ENCODE peak calls at places on chromosomes 7 and 10, in six cellular contexts. U, R, J, F, C and G are unnamed samples. For H3K36me3 and H3K27me3, the result is how much of the 10 kb centered on the place peaks cover.

GRCh38 chr7:121431389-121431788 is 35.3 kb upstream of the FAM3C start:
- DNase-seq in J (no peak), F (no peak), R (no peak), C (no peak), U (no peak), G (no peak)

GRCh38 chr10:35448687-35449662 is 112.7 kb downstream of the CCNY start:
- DNase-seq in R (peak), J (peak), U (no peak), F (peak), C (no peak), G (no peak)

GRCh38 chr7:12872487-12872886 is 185.1 kb downstream of the ARL4A start:
- DNase-seq in C (no peak), J (no peak), F (no peak), U (no peak), R (no peak), G (no peak)

GRCh38 chr7:114663502-114663901 is 248.9 kb downstream of the FOXP2 start:
- DNase-seq in F (no peak), C (no peak), J (peak), R (no peak), U (no peak), G (no peak)

GRCh38 chr7:28640026-28640425 is 227.7 kb downstream of the CREB5 start:
- DNase-seq in F (no peak), C (no peak), J (no peak), R (no peak), U (no peak), G (no peak)

GRCh38 chr10:115861864-115862263 is 411.1 kb downstream of the GFRA1 start:
- DNase-seq in F (no peak), U (no peak), R (no peak), J (no peak), C (no peak), G (no peak)

GRCh38 chr7:131557521-131558385 is 1.3 kb upstream of the PODXL start:
- DNase-seq in F (no peak), J (no peak), C (peak), R (peak), U (no peak), G (peak)

GRCh38 chr10:99558708-99559107 is 26.0 kb downstream of the NKX2-3 start:
- DNase-seq in U (no peak), C (no peak), R (no peak), F (no peak), J (no peak), G (no peak)

GRCh38 chr10:70222340-70222794 is 10.9 kb downstream of the PPA1 start:
- DNase-seq in C (no peak), R (no peak), U (no peak), F (no peak), J (peak), G (no peak)

GRCh38 chr10:117980216-117980615 is 66.5 kb downstream of the RAB11FIP2 start:
- DNase-seq in R (no peak), U (peak), C (no peak), F (no peak), J (no peak), G (no peak)

GRCh38 chr7:27547401-27547800 is 115.3 kb downstream of the HIBADH start:
- DNase-seq in F (no peak), R (no peak), C (no peak), U (peak), J (no peak), G (no peak)

GRCh38 chr7:128672927-128673517 is 930 bp downstream of the GARIN1A start:
- DNase-seq in C (no peak), U (no peak), J (no peak), F (no peak), R (no peak), G (peak)

GRCh38 chr10:50501899-50502556 is 121.7 kb downstream of the SGMS1 start:
- DNase-seq in U (no peak), F (no peak), J (peak), R (no peak), C (no peak), G (peak)

GRCh38 chr7:87564290-87564963 is 36.3 kb downstream of the ABCB1 start:
- DNase-seq in U (no peak), C (peak), J (peak), F (peak), R (no peak), G (peak)

GRCh38 chr10:125284875-125285597 is 124.7 kb upstream of the CTBP2 start:
- DNase-seq in C (no peak), R (no peak), U (no peak), F (no peak), J (no peak), G (peak)

GRCh38 chr10:4450169-4450568 is 375.8 kb upstream of the AKR1E2 start:
- DNase-seq in F (no peak), C (no peak), J (no peak), U (no peak), R (no peak), G (no peak)

GRCh38 chr10:24722676-24723385 is 856 bp downstream of the ARHGAP21 start:
- DNase-seq in U (no peak), C (peak), J (peak), R (peak), F (peak), G (peak)

GRCh38 chr10:57716884-57717283 is 550.8 kb downstream of the IPMK start:
- DNase-seq in C (no peak), U (no peak), J (no peak), R (no peak), F (no peak), G (no peak)

GRCh38 chr10:27359792-27360320 is 119.3 kb upstream of the ACBD5 start:
- DNase-seq in U (no peak), F (no peak), C (no peak), J (no peak), R (no peak), G (no peak)

GRCh38 chr7:42522227-42522991 is 285.4 kb upstream of the GLI3 start:
- DNase-seq in F (no peak), U (no peak), C (peak), R (no peak), J (no peak), G (peak)

GRCh38 chr7:98998821-98999725 is 120.7 kb downstream of the TRRAP start:
- DNase-seq in J (no peak), R (peak), F (peak), C (no peak), U (no peak), G (no peak)

GRCh38 chr7:99000904-99001442 is 122.6 kb downstream of the TRRAP start:
- DNase-seq in R (no peak), C (no peak), U (peak), J (no peak), F (peak), G (peak)

GRCh38 chr7:99002146-99002826 is 124.0 kb downstream of the TRRAP start:
- DNase-seq in R (no peak), C (no peak), U (no peak), F (peak), J (no peak), G (peak)

GRCh38 chr7:99001482-99002145 is 123.3 kb downstream of the TRRAP start:
- DNase-seq in J (no peak), U (no peak), R (no peak), F (no peak), C (no peak), G (peak)

GRCh38 chr7:99000196-99000903 is 122.0 kb downstream of the TRRAP start:
- DNase-seq in R (no peak), F (peak), C (no peak), J (no peak), U (no peak), G (peak)
- H3K36me3 ChIP-seq in R (half or more), F (half or more), C (under half), J (under half), U (under half), G (under half)

GRCh38 chr10:80288849-80289248 is 609 bp downstream of the MAT1A start:
- DNase-seq in R (no peak), F (no peak), C (no peak), J (no peak), U (no peak), G (no peak)
- H3K27me3 ChIP-seq in R (under half), F (under half), C (under half), J (under half), U (under half), G (under half)

GRCh38 chr7:76051840-76052239 is 3.9 kb downstream of the MDH2 start:
- DNase-seq in F (no peak), U (no peak), J (no peak), C (no peak), R (no peak), G (no peak)
- H3K36me3 ChIP-seq in F (under half), U (under half), J (under half), C (under half), R (under half), G (under half)

DNA sequence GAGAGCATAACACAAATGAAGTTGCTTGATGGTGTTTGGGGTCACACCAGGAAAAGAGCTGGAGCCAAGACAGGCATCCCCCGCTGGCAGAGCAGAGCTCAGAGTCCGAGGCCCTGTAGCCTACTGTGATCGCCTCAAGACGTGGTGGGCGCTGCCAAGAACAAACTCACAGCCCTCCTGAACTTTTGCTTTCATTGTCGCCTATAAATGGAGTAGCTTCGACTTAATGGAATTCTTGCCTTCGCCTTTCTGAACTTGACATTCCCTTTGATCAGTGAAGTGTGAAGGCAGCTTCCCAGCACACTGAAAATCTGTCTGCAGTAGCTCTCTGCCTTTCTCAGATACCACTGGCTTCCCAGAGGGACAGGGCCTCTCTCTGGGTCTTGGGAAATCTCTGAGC is 21.3 kb downstream of the CPXM2 start:
- DNase-seq in J (no peak), C (no peak), U (no peak), R (no peak), F (peak), G (no peak)
- H3K27me3 ChIP-seq in J (under half), C (under half), U (under half), R (under half), F (under half), G (under half)

GRCh38 chr10:96153065-96153464 is 23.0 kb downstream of the ZNF518A start:
- DNase-seq in R (no peak), J (no peak), U (no peak), F (no peak), C (no peak), G (no peak)
- H3K36me3 ChIP-seq in R (half or more), J (under half), U (under half), F (under half), C (under half), G (under half)

DNA sequence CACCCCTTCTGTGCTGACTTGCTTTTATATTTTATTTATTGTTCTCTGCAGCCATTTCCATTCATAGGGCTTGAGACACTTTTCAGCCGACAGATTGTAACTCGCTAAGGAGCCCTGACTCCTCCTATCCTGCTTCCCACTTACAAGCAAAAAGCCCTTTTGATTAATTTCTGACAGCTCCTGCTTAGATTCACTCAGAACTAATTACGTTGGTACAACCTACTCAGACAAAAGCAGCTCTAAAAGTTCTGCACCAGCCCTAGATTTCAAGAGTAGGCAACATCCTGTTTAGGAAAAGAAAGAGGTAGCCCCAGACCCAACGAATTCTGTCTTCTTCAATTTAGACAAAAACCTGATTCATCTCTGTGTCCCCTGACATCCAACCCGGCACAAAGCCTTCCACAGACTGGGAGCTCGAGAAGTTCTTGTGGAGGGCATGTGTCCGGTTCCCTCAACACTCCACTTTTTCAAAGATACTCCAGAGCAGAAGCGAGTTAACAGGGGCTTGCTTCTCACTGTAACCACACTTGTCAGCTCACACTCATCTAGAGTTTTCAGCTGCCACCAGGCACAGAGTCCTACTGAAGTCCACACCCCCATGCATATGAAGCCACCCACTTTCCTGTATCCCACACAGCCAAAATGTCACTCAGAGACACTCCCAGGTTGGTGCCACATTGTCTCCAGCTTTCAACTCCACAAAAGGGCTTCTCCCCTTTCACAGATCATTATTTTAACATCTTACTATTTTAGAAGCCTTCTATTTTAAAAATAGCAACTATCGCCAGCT is 113.6 kb upstream of the NFE2L3 start:
- DNase-seq in R (no peak), U (no peak), F (no peak), C (no peak), J (no peak), G (no peak)
- H3K27me3 ChIP-seq in R (under half), U (under half), F (under half), C (under half), J (under half), G (under half)

GRCh38 chr7:99562832-99563231 is 4.4 kb downstream of the ZNF655 start:
- DNase-seq in C (peak), J (peak), R (no peak), F (no peak), U (peak), G (no peak)
- H3K36me3 ChIP-seq in C (under half), J (under half), R (half or more), F (half or more), U (under half), G (under half)

GRCh38 chr10:89981891-89982290 is 280.5 kb downstream of the KIF20B start:
- DNase-seq in J (no peak), F (no peak), U (no peak), C (no peak), R (no peak), G (no peak)
- H3K27me3 ChIP-seq in J (under half), F (under half), U (under half), C (under half), R (under half), G (under half)